ENCODE peak calls at places on chromosome 22, in eight cellular contexts. R is LoVo; A is Daoy; O is stimulated activated naive CD8-positive, alpha-beta T cell treated with anti-CD3 and anti-CD28 coated beads, Interleukin-15, Interleukin-2, amounts not matched to agents 100 U/mL and 50 U/mL, for 24 hours; E is GM12878; K is GM12891; L is effector memory CD4-positive, alpha-beta T cell; S is iris pigment epithelial cell. U is an unnamed sample.

GRCh38 chr22:30340911-30341685 is 14.4 kb upstream of the TBC1D10A start:
- DNase-seq in A (no peak), S (no peak), L (no peak), K (no peak), O (no peak), R (no peak), E (no peak), U (no peak)

GRCh38 chr22:45948081-45948648 is 28.8 kb downstream of the WNT7B start:
- DNase-seq in E (no peak), L (no peak), O (no peak), A (no peak), K (no peak), S (no peak), R (no peak), U (no peak)

GRCh38 chr22:49056301-49056700 is 771.4 kb downstream of the BRD1 start:
- DNase-seq in O (no peak), S (no peak), K (no peak), R (no peak), L (no peak), E (no peak), A (no peak), U (no peak)

GRCh38 chr22:42022162-42022847 is 23.7 kb downstream of the WBP2NL start:
- DNase-seq in R (peak), A (no peak), L (no peak), K (peak), E (peak), O (no peak), S (no peak), U (no peak)

GRCh38 chr22:49475253-49475652 is 352.4 kb downstream of the BRD1 start:
- DNase-seq in S (no peak), O (no peak), R (no peak), A (no peak), K (no peak), E (no peak), L (no peak), U (no peak)

GRCh38 chr22:24563246-24563645 is 7.4 kb downstream of the SNRPD3 start:
- DNase-seq in E (no peak), O (no peak), S (no peak), L (no peak), A (no peak), K (no peak), R (no peak), U (no peak)

GRCh38 chr22:22080270-22080669 is 97.7 kb upstream of the TOP3B start:
- DNase-seq in O (no peak), E (no peak), K (no peak), A (no peak), R (no peak), L (no peak), S (no peak), U (no peak)

GRCh38 chr22:45485271-45485670 is 17.4 kb upstream of the FBLN1 start:
- DNase-seq in R (no peak), L (no peak), A (no peak), O (no peak), E (no peak), K (no peak), S (peak), U (no peak)

GRCh38 chr22:19727310-19728150 is 4.2 kb downstream of the GP1BB start:
- DNase-seq in K (no peak), L (no peak), E (no peak), R (no peak), A (no peak), O (no peak), S (no peak), U (no peak)

GRCh38 chr22:22060200-22061084 is 77.9 kb upstream of the TOP3B start:
- DNase-seq in S (peak), A (peak), E (no peak), K (peak), O (peak), L (no peak), R (no peak), U (no peak)

GRCh38 chr22:30861131-30861530 is 107.4 kb downstream of the MORC2 start:
- DNase-seq in S (no peak), R (no peak), O (no peak), E (no peak), L (no peak), K (no peak), A (no peak), U (no peak)

GRCh38 chr22:46617250-46618103 is 2.7 kb upstream of the GRAMD4 start:
- DNase-seq in E (no peak), S (no peak), A (no peak), R (no peak), K (no peak), O (no peak), L (no peak), U (no peak)

GRCh38 chr22:46827072-46827780 is 64.8 kb downstream of the TBC1D22A start:
- DNase-seq in K (no peak), O (no peak), L (no peak), A (no peak), S (no peak), R (no peak), E (no peak), U (no peak)

GRCh38 chr22:42780070-42780540 is 59.4 kb upstream of the A4GALT start:
- DNase-seq in A (peak), L (no peak), R (peak), K (no peak), S (peak), O (peak), E (peak), U (no peak)

GRCh38 chr22:50641696-50642607 is 14.0 kb upstream of the ARSA start:
- DNase-seq in R (no peak), L (no peak), K (no peak), A (no peak), O (no peak), E (no peak), S (peak), U (no peak)

GRCh38 chr22:43090130-43090789 is 1.1 kb upstream of the TTLL1 start:
- DNase-seq in K (peak), L (no peak), A (peak), R (peak), O (peak), E (peak), S (peak), U (no peak)

GRCh38 chr22:46023558-46023981 is 46.6 kb upstream of the WNT7B start:
- DNase-seq in S (no peak), E (no peak), O (no peak), R (no peak), K (no peak), A (peak), L (no peak), U (no peak)

GRCh38 chr22:22770280-22770871 is 117.2 kb upstream of the IGLL5 start:
- DNase-seq in R (peak), L (peak), S (peak), O (peak), K (no peak), E (no peak), A (peak), U (no peak)

GRCh38 chr22:19705181-19705934 is 8.9 kb upstream of the SEPTIN5 start:
- DNase-seq in S (no peak), R (no peak), K (peak), L (no peak), O (no peak), E (no peak), A (no peak), U (no peak)

GRCh38 chr22:36961626-36962025 is 48.2 kb downstream of the CSF2RB start:
- DNase-seq in L (no peak), O (no peak), A (no peak), K (no peak), S (no peak), E (no peak), R (no peak), U (no peak)

GRCh38 chr22:46568102-46568809 is 30.8 kb upstream of the CELSR1 start:
- DNase-seq in S (no peak), E (no peak), K (no peak), L (no peak), A (no peak), R (no peak), O (no peak), U (no peak)

GRCh38 chr22:49965291-49966040 is 4.9 kb downstream of the PIM3 start:
- DNase-seq in A (peak), S (no peak), R (no peak), L (no peak), O (peak), K (no peak), E (no peak), U (no peak)

GRCh38 chr22:30905696-30906341 is 62.8 kb downstream of the MORC2 start:
- DNase-seq in O (no peak), L (no peak), A (no peak), E (no peak), S (no peak), K (no peak), R (no peak), U (no peak)

GRCh38 chr22:38700271-38700788 is 413 bp downstream of the JOSD1 start:
- DNase-seq in E (no peak), R (peak), S (peak), A (no peak), K (no peak), L (peak), O (no peak), U (no peak)

GRCh38 chr22:22565991-22566390 is 6.9 kb upstream of the PRAME start:
- DNase-seq in O (no peak), A (no peak), E (no peak), R (no peak), K (no peak), S (peak), L (no peak), U (no peak)

GRCh38 chr22:17980638-17981051 is 43.7 kb downstream of the MICAL3 start:
- DNase-seq in S (peak), L (no peak), A (no peak), K (peak), R (peak), E (no peak), O (peak), U (peak)

GRCh38 chr22:37431811-37432707 is 4.8 kb upstream of the ELFN2 start:
- DNase-seq in L (no peak), S (peak), A (peak), R (peak), K (no peak), O (peak), E (no peak), U (no peak)

GRCh38 chr22:26550498-26551033 is 38.3 kb upstream of the TFIP11 start:
- DNase-seq in K (no peak), A (peak), O (no peak), E (no peak), R (peak), L (no peak), S (peak), U (no peak)

GRCh38 chr22:39463931-39464390 is 7.1 kb downstream of the MGAT3 start:
- DNase-seq in R (no peak), S (no peak), O (no peak), E (no peak), L (no peak), K (no peak), A (peak), U (no peak)

GRCh38 chr22:46115755-46116490 is 34.4 kb upstream of the PPARA start:
- DNase-seq in L (no peak), E (no peak), S (no peak), K (no peak), A (no peak), O (no peak), R (no peak), U (no peak)

GRCh38 chr22:31544481-31545480 is 48.4 kb downstream of the SFI1 start:
- DNase-seq in S (no peak), E (no peak), L (no peak), K (no peak), A (no peak), R (no peak), O (no peak), U (no peak)

GRCh38 chr22:37472418-37473006 is 13.7 kb downstream of the MFNG start:
- DNase-seq in O (peak), S (peak), A (peak), K (peak), L (no peak), E (no peak), R (peak), U (peak)

GRCh38 chr22:32991353-32992115 is 66.6 kb downstream of the SYN3 start:
- DNase-seq in E (no peak), R (no peak), A (peak), K (no peak), O (no peak), S (no peak), L (no peak), U (no peak)